ENCODE peak calls at places on chromosomes 16 and 17, in seven cellular contexts. H is tibial artery, K is OCI-LY7, O is K562, C is HFFc6, U is fibroblast of mammary gland, G is AG09309. L is an unnamed sample.
A peak's percentile ranks its signal among the peaks of the same experiment; 100 is the strongest.

GRCh38 chr17:31488982-31489294 is 97.5 kb downstream of the RAB11FIP4 start:
- DNase-seq in H (no peak), K (no peak), O (no peak), C (no peak), U (no peak), G (no peak), L (peak; percentile 19)

GRCh38 chr17:61481421-61481820 is 29.2 kb downstream of the TBX4 start:
- DNase-seq in H (no peak), K (no peak), O (no peak), C (no peak), U (no peak), G (no peak), L (no peak)

GRCh38 chr17:72677714-72678390 is 414.6 kb downstream of the SLC39A11 start:
- DNase-seq in H (no peak), K (no peak), O (no peak), C (peak; percentile 11), U (peak; percentile 51), G (peak; percentile 63), L (no peak)

GRCh38 chr16:924806-925205 is 46.0 kb downstream of the LMF1 start:
- DNase-seq in H (no peak), K (no peak), O (no peak), C (no peak), U (no peak), G (no peak), L (no peak)

GRCh38 chr16:1895949-1896675 is 22.1 kb downstream of the HS3ST6 start:
- DNase-seq in H (no peak), K (no peak), O (no peak), C (no peak), U (no peak), G (no peak), L (no peak)

GRCh38 chr16:48123104-48123788 is 32.5 kb downstream of the ABCC12 start:
- DNase-seq in H (no peak), K (no peak), O (peak; percentile 55), C (peak; percentile 98), U (peak; percentile 100), G (peak; percentile 96), L (peak; percentile 98)

GRCh38 chr16:62068747-62069146 is 32.5 kb upstream of the CDH8 start:
- DNase-seq in H (no peak), K (peak; percentile 29), O (peak; percentile 47), C (no peak), U (no peak), G (no peak), L (peak; percentile 18)

GRCh38 chr17:50772251-50772650 is 4.9 kb upstream of the ANKRD40CL start:
- DNase-seq in H (peak; percentile 19), K (peak; percentile 49), O (no peak), C (no peak), U (no peak), G (no peak), L (no peak)

GRCh38 chr17:38706625-38707298 is 1.7 kb downstream of the MLLT6 start:
- DNase-seq in H (no peak), K (peak; percentile 40), O (no peak), C (no peak), U (peak; percentile 18), G (no peak), L (peak; percentile 20)

GRCh38 chr16:82633964-82634600 is 7.3 kb downstream of the CDH13 start:
- DNase-seq in H (peak; percentile 73), K (no peak), O (no peak), C (no peak), U (no peak), G (no peak), L (peak; percentile 74)

GRCh38 chr17:72219824-72220473 is 99.1 kb downstream of the SOX9 start:
- DNase-seq in H (no peak), K (no peak), O (no peak), C (no peak), U (no peak), G (no peak), L (no peak)

GRCh38 chr16:89612415-89612814 is 1.0 kb upstream of the DPEP1 start:
- DNase-seq in H (no peak), K (no peak), O (no peak), C (no peak), U (no peak), G (no peak), L (no peak)

GRCh38 chr17:59001158-59001814 is 105.4 kb downstream of the TRIM37 start:
- DNase-seq in H (no peak), K (peak; percentile 90), O (peak; percentile 24), C (peak; percentile 12), U (peak; percentile 38), G (no peak), L (no peak)

GRCh38 chr17:8118769-8119574 is 658 bp upstream of the ALOXE3 start:
- DNase-seq in H (peak; percentile 92), K (peak; percentile 89), O (peak; percentile 73), C (peak; percentile 79), U (peak; percentile 77), G (no peak), L (peak; percentile 84)

GRCh38 chr16:54284319-54284930 is 2.2 kb downstream of the IRX3 start:
- DNase-seq in H (no peak), K (no peak), O (no peak), C (no peak), U (no peak), G (no peak), L (no peak)

GRCh38 chr16:70457446-70457845 is 3.1 kb downstream of the FCSK start:
- DNase-seq in H (no peak), K (no peak), O (no peak), C (no peak), U (no peak), G (no peak), L (no peak)

GRCh38 chr16:15653227-15653626 is 3.2 kb downstream of the NDE1 start:
- DNase-seq in H (no peak), K (no peak), O (no peak), C (peak; percentile 69), U (peak; percentile 92), G (no peak), L (peak; percentile 67)

GRCh38 chr16:52597772-52598483 is 51.0 kb upstream of the TOX3 start:
- DNase-seq in H (no peak), K (no peak), O (no peak), C (no peak), U (no peak), G (no peak), L (no peak)

DNA sequence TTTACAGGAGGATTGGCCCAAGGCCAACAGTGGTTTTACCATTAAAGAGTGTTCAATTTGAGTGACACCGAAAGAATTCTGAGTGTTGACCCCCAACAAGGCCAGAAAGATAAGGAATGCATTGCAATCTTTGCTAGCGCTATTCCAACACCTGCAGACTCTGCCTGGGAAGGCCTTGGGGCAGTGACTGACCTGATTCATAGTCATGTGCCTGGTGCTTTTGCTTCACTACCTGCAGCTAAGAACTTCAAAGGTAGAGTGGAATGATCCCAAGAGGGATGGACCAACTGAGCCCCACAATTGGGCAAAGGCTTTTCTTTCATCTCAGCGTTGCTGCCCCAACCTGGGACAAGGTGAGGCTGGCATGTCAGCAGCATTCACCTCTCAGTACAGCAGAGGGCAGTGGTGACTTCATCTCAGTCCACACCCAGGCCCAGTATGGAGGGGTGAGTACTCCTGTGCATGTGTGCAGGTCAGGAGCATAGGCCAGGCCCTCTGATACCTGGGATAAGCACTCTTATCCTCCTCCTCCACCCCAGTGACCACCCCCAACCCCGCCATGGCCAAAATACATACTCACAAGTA is 149.6 kb upstream of the GNAO1 start:
- DNase-seq in H (no peak), K (peak; percentile 10), O (peak; percentile 23), C (no peak), U (no peak), G (no peak), L (peak; percentile 57)
- TF ChIP-seq CTCF in H (peak; percentile 36), K (peak; percentile 66), O (peak; percentile 54), C (peak; percentile 16), U (no peak), G (no peak), L (peak; percentile 47)

DNA sequence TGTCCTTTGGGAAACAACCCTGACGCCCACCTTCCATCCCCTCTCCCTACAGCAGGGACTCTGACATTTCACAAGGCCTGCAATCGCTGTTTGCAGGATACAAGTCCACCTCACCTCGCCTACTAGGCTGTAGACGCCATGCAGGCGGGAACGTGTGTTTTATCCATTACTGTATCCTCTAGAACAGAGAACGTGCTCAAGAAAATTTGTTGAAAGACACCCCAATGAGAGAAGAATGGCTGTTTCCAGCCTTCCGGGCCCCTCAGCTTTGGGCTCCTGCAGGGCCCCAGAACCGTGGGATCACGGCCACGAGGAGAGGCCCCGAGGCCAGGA is 1.5 kb upstream of the TTYH2 start:
- DNase-seq in H (no peak), K (no peak), O (no peak), C (no peak), U (peak; percentile 23), G (no peak), L (peak; percentile 28)
- TF ChIP-seq CTCF in H (no peak), K (no peak), O (no peak), C (no peak), U (no peak), G (no peak), L (no peak)

GRCh38 chr17:75742337-75742736 is 21.1 kb downstream of the ITGB4 start:
- DNase-seq in H (no peak), K (no peak), O (no peak), C (no peak), U (no peak), G (no peak), L (no peak)

GRCh38 chr17:75739801-75740200 is 18.5 kb downstream of the ITGB4 start:
- DNase-seq in H (peak; percentile 58), K (no peak), O (no peak), C (no peak), U (no peak), G (no peak), L (no peak)

GRCh38 chr17:75739174-75739573 is 17.9 kb downstream of the ITGB4 start:
- DNase-seq in H (no peak), K (no peak), O (no peak), C (no peak), U (no peak), G (no peak), L (no peak)

GRCh38 chr17:75740215-75740614 is 19.0 kb downstream of the ITGB4 start:
- DNase-seq in H (peak; percentile 64), K (no peak), O (no peak), C (no peak), U (no peak), G (no peak), L (no peak)

GRCh38 chr17:75740631-75741077 is 19.4 kb downstream of the ITGB4 start:
- DNase-seq in H (peak; percentile 57), K (no peak), O (no peak), C (no peak), U (no peak), G (no peak), L (no peak)
- TF ChIP-seq CTCF in H (no peak), K (peak; percentile 45), O (peak; percentile 8), C (no peak), U (no peak), G (no peak), L (no peak)

DNA sequence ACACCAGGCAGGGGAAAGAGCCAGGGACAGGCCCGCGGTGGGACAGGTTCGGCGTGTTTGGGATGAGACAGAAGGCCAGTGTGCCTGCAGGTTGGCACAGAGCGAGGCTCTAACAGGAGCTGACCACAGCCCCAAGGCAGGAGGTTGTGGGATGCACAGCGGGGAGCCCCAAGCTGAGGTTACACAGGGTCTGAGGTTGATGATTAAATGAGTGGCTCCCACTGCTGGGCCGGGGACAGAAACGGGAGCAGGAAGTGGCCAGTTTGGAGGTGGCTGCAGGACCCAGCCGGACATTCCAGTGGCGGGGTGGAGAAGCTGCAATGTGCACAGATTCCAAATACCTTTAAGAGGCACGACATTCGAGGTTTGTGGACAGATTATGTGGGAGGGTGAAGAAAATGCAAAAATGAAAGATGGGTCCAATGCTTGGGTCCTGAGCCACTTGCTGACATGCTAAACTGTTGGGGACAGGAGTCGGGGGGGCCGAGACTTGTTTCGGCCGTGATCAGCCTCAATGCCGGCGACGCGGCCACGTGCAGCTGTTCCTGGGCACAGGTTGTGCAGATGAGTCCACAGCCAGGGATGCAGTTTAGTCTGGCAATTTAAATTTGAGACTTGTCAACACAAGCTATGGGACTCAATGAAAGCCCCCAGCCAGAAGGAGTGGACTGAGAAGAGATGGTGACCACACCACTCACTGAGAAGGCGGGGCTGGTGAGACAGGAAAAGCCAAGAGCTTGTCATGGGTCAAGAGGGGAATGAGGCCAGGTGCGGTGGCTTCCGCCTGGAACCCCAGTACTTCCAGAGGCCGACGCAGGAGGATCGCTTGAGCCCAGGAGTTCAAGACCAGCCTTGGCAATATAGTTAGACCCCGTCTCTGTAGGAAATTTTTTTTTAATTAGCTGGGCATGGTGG is 8.7 kb downstream of the ENPP7 start:
- DNase-seq in H (no peak), K (no peak), O (peak; percentile 29), C (no peak), U (no peak), G (no peak), L (no peak)
- TF ChIP-seq CTCF in H (no peak), K (no peak), O (no peak), C (no peak), U (no peak), G (no peak), L (no peak)

L was measured in MCF 10A.